ENCODE peak calls at places on chromosomes 3 and 15, in ten cellular contexts. W is bronchial epithelial cell, Z is A549, C is MM.1S, T is cardiac muscle cell, J is foreskin fibroblast, S is fibroblast of mammary gland, B is spleen, G is ovary, R is lower lobe of right lung. V is an unnamed sample.

GRCh38 chr3:52136513-52136912 is 17.7 kb downstream of the POC1A start:
- DNase-seq in W (no peak), Z (no peak), C (no peak), T (peak), J (no peak), S (peak), B (no peak), G (no peak), R (peak), V (peak)

GRCh38 chr15:96354731-96355560 is 24.4 kb downstream of the NR2F2 start:
- DNase-seq in W (peak), Z (peak), C (peak), T (peak), J (peak), S (peak), B (no peak), G (no peak), R (no peak), V (peak)

GRCh38 chr3:53030864-53031445 is 14.9 kb downstream of the SFMBT1 start:
- DNase-seq in W (peak), Z (no peak), C (no peak), T (no peak), J (no peak), S (no peak), B (no peak), G (no peak), R (no peak), V (no peak)

GRCh38 chr3:150080058-150080730 is 109.5 kb upstream of the PFN2 start:
- DNase-seq in W (no peak), Z (no peak), C (no peak), T (peak), J (no peak), S (no peak), B (no peak), G (no peak), R (no peak), V (no peak)

GRCh38 chr3:74129611-74130010 is 484.8 kb downstream of the CNTN3 start:
- DNase-seq in W (no peak), Z (no peak), C (no peak), T (no peak), J (no peak), S (no peak), B (no peak), G (no peak), R (no peak), V (no peak)

GRCh38 chr3:181906338-181906737 is 194.6 kb downstream of the SOX2 start:
- DNase-seq in W (no peak), Z (no peak), C (no peak), T (no peak), J (no peak), S (no peak), B (no peak), G (no peak), R (no peak), V (no peak)

GRCh38 chr3:52434491-52435115 is 10.3 kb downstream of the SEMA3G start:
- DNase-seq in W (no peak), Z (no peak), C (no peak), T (peak), J (no peak), S (no peak), B (peak), G (peak), R (no peak), V (no peak)

GRCh38 chr15:48721061-48721810 is 75.7 kb upstream of the FBN1 start:
- DNase-seq in W (no peak), Z (no peak), C (no peak), T (no peak), J (peak), S (peak), B (no peak), G (no peak), R (no peak), V (peak)

GRCh38 chr3:107833046-107833445 is 257.8 kb downstream of the CD47 start:
- DNase-seq in W (no peak), Z (no peak), C (no peak), T (peak), J (no peak), S (no peak), B (no peak), G (peak), R (no peak), V (no peak)

GRCh38 chr3:19394946-19395345 is 246.6 kb downstream of the KCNH8 start:
- DNase-seq in W (no peak), Z (peak), C (no peak), T (no peak), J (no peak), S (no peak), B (no peak), G (no peak), R (no peak), V (no peak)

GRCh38 chr3:130894130-130894872 is 417 bp downstream of the ATP2C1 start:
- DNase-seq in W (no peak), Z (peak), C (peak), T (peak), J (no peak), S (no peak), B (peak), G (peak), R (peak), V (peak)

GRCh38 chr3:178765472-178765871 is 229.2 kb downstream of the KCNMB2 start:
- DNase-seq in W (no peak), Z (no peak), C (no peak), T (no peak), J (no peak), S (no peak), B (no peak), G (no peak), R (no peak), V (no peak)

GRCh38 chr3:52245322-52246263 is at the start of gene PPM1M:
- DNase-seq in W (no peak), Z (peak), C (peak), T (peak), J (peak), S (peak), B (peak), G (peak), R (peak), V (peak)

GRCh38 chr15:89662893-89663673 is 7.8 kb upstream of the KIF7 start:
- DNase-seq in W (peak), Z (no peak), C (no peak), T (peak), J (peak), S (peak), B (peak), G (peak), R (peak), V (peak)

GRCh38 chr3:123326531-123326930 is 122.4 kb downstream of the ADCY5 start:
- DNase-seq in W (no peak), Z (no peak), C (no peak), T (no peak), J (no peak), S (no peak), B (peak), G (no peak), R (no peak), V (no peak)

GRCh38 chr15:51366911-51367310 is 25.5 kb downstream of the GLDN start:
- DNase-seq in W (peak), Z (peak), C (no peak), T (peak), J (peak), S (peak), B (no peak), G (no peak), R (no peak), V (peak)

GRCh38 chr3:188362405-188362831 is 208.5 kb downstream of the LPP start:
- DNase-seq in W (peak), Z (peak), C (no peak), T (peak), J (peak), S (peak), B (no peak), G (no peak), R (no peak), V (peak)

GRCh38 chr3:152292367-152292766 is 23.6 kb downstream of the MBNL1 start:
- DNase-seq in W (no peak), Z (no peak), C (no peak), T (no peak), J (no peak), S (no peak), B (no peak), G (no peak), R (no peak), V (no peak)

GRCh38 chr3:177429772-177430171 is 232.5 kb upstream of the TBL1XR1 start:
- DNase-seq in W (no peak), Z (no peak), C (no peak), T (no peak), J (no peak), S (no peak), B (no peak), G (no peak), R (no peak), V (no peak)

GRCh38 chr3:106326941-106327765 is 458.3 kb upstream of the CBLB start:
- DNase-seq in W (no peak), Z (no peak), C (no peak), T (peak), J (no peak), S (peak), B (no peak), G (no peak), R (no peak), V (peak)

GRCh38 chr15:56869573-56869972 is 48.9 kb upstream of the TCF12 start:
- DNase-seq in W (peak), Z (peak), C (peak), T (peak), J (no peak), S (peak), B (no peak), G (no peak), R (peak), V (no peak)

GRCh38 chr15:90376789-90377188 is 11.3 kb upstream of the IQGAP1 start:
- DNase-seq in W (no peak), Z (no peak), C (peak), T (no peak), J (no peak), S (no peak), B (no peak), G (no peak), R (no peak), V (no peak)

GRCh38 chr15:58484794-58485600 is 53.2 kb downstream of the LIPC start:
- DNase-seq in W (no peak), Z (no peak), C (no peak), T (no peak), J (no peak), S (no peak), B (no peak), G (no peak), R (peak), V (no peak)

GRCh38 chr3:11624161-11624560 is 19.6 kb downstream of the VGLL4 start:
- DNase-seq in W (peak), Z (no peak), C (no peak), T (no peak), J (no peak), S (peak), B (no peak), G (no peak), R (no peak), V (no peak)

GRCh38 chr3:117499189-117499870 is 789.8 kb downstream of the TUSC7 start:
- DNase-seq in W (no peak), Z (no peak), C (peak), T (no peak), J (no peak), S (no peak), B (no peak), G (no peak), R (no peak), V (no peak)

GRCh38 chr3:197784019-197784585 is 7.0 kb upstream of the LRCH3 start:
- DNase-seq in W (no peak), Z (no peak), C (no peak), T (no peak), J (no peak), S (no peak), B (no peak), G (no peak), R (no peak), V (no peak)

GRCh38 chr3:144831955-144832716 is 860.5 kb downstream of the DIPK2A start:
- DNase-seq in W (no peak), Z (no peak), C (no peak), T (peak), J (no peak), S (no peak), B (no peak), G (no peak), R (no peak), V (no peak)

GRCh38 chr15:29570931-29571727 is 251.1 kb downstream of the TJP1 start:
- DNase-seq in W (no peak), Z (peak), C (peak), T (peak), J (no peak), S (no peak), B (no peak), G (peak), R (no peak), V (no peak)

GRCh38 chr3:174132006-174132405 is 727.1 kb upstream of the NAALADL2 start:
- DNase-seq in W (no peak), Z (no peak), C (no peak), T (no peak), J (no peak), S (no peak), B (no peak), G (no peak), R (no peak), V (no peak)

GRCh38 chr15:73802336-73803105 is 49.4 kb upstream of the INSYN1 start:
- DNase-seq in W (no peak), Z (no peak), C (no peak), T (no peak), J (no peak), S (no peak), B (peak), G (no peak), R (no peak), V (no peak)

GRCh38 chr3:175826759-175827158 is 967.6 kb downstream of the NAALADL2 start:
- DNase-seq in W (no peak), Z (no peak), C (no peak), T (no peak), J (no peak), S (no peak), B (no peak), G (no peak), R (no peak), V (no peak)

GRCh38 chr3:158094917-158095301 is 11.3 kb downstream of the SHOX2 start:
- DNase-seq in W (no peak), Z (no peak), C (no peak), T (no peak), J (no peak), S (no peak), B (no peak), G (no peak), R (no peak), V (no peak)

GRCh38 chr3:158095302-158095997 is 10.8 kb downstream of the SHOX2 start:
- DNase-seq in W (no peak), Z (no peak), C (no peak), T (no peak), J (no peak), S (no peak), B (no peak), G (no peak), R (no peak), V (no peak)

GRCh38 chr3:158094235-158094916 is 11.8 kb downstream of the SHOX2 start:
- DNase-seq in W (no peak), Z (no peak), C (no peak), T (no peak), J (no peak), S (no peak), B (peak), G (no peak), R (no peak), V (no peak)

GRCh38 chr3:158093526-158093925 is 12.7 kb downstream of the SHOX2 start:
- DNase-seq in W (no peak), Z (no peak), C (no peak), T (no peak), J (no peak), S (no peak), B (no peak), G (no peak), R (no peak), V (no peak)

DNA sequence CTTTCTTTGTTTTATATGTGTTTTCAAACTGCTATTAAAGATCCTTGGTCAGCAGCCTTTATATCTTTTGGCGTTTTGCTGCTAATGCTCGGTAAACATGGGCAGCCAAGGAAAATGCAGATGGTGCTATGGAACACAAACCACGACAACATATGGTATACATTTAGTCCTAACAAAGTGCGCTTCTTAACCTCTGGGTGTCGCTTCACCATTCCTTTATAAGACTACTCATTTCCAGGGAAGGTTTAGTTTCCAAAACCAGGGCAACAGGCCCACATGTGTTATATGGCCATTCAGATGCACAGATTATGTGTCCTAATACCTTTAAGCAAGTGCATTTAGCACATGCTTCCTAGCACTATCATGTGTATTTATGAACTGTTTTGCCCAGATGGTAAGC is 14.7 kb downstream of the SHOX2 start:
- DNase-seq in W (peak), Z (peak), C (no peak), T (peak), J (peak), S (peak), B (no peak), G (no peak), R (no peak), V (peak)
- TF ChIP-seq CTCF in W (peak), Z (peak), C (no peak), T (peak), J (peak), S (peak), B (no peak), G (no peak), R (peak), V (peak)

DNA sequence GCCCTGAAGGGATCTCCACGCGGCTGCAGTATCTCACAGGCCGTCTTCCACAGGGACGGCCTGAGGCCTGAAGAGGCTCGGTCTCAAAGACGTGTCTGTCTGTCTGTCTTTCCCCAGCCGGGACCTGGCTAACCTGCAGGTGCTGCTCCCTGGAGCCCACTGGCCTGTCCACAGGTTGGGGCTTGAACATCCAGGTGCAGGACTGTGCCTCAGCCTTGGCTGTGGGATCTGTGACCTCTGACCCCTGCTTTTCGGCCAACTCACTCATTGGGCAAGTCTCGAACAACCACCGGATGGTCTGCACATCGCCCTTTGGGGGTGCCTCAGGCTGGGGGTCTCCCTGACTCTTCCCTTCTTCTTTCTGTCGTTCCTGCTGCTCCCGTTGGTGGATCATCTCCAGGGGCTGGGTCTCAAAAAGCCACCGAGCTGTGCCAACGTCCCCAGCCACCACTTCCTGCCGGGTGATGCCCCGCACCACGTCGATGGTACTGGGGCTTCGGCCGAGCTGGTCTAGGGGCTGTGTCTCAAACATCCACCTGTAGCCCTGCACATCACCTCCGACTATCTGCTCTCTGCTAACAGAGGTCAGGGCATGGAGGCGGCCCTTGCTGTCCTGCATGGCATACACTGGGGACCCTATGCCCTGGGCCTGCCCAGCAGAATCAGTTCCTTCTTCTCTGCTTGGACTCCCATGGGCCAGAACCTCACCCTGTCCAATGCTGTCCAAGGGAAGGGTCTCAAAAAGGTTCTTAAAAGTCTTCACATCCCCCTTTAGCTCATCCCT is 4.8 kb downstream of the XIRP1 start:
- DNase-seq in W (no peak), Z (no peak), C (no peak), T (no peak), J (no peak), S (no peak), B (no peak), G (no peak), R (peak), V (no peak)
- H3K4me3 ChIP-seq in W (no peak), Z (no peak), C (no peak), T (no peak), J (no peak), S (no peak), B (no peak), G (no peak), R (no peak), V (no peak)

GRCh38 chr15:64046347-64047153 is at the start of gene DAPK2:
- DNase-seq in W (peak), Z (peak), C (peak), T (peak), J (peak), S (peak), B (peak), G (peak), R (peak), V (peak)

GRCh38 chr15:64045106-64045435 is 1.2 kb downstream of the DAPK2 start:
- DNase-seq in W (no peak), Z (no peak), C (no peak), T (no peak), J (no peak), S (no peak), B (no peak), G (no peak), R (no peak), V (no peak)

GRCh38 chr15:64048766-64049165 is 2.5 kb upstream of the DAPK2 start:
- DNase-seq in W (no peak), Z (no peak), C (no peak), T (no peak), J (no peak), S (no peak), B (no peak), G (no peak), R (no peak), V (no peak)

GRCh38 chr15:64044315-64045105 is 1.8 kb downstream of the DAPK2 start:
- DNase-seq in W (no peak), Z (no peak), C (no peak), T (no peak), J (no peak), S (no peak), B (no peak), G (no peak), R (no peak), V (no peak)

GRCh38 chr15:64045774-64046346 is 425 bp downstream of the DAPK2 start:
- DNase-seq in W (no peak), Z (no peak), C (no peak), T (no peak), J (no peak), S (no peak), B (peak), G (peak), R (no peak), V (no peak)
- TF ChIP-seq CTCF in W (no peak), Z (no peak), C (no peak), T (no peak), J (no peak), S (no peak), B (no peak), G (no peak), R (no peak), V (no peak)

GRCh38 chr15:43235536-43235935 is 14.7 kb upstream of the EPB42 start:
- DNase-seq in W (no peak), Z (no peak), C (no peak), T (no peak), J (no peak), S (no peak), B (no peak), G (no peak), R (no peak), V (no peak)

GRCh38 chr15:43226436-43227305 is 5.9 kb upstream of the EPB42 start:
- DNase-seq in W (no peak), Z (no peak), C (no peak), T (no peak), J (no peak), S (no peak), B (no peak), G (no peak), R (no peak), V (no peak)

GRCh38 chr15:43232289-43232874 is 11.6 kb upstream of the EPB42 start:
- DNase-seq in W (no peak), Z (no peak), C (no peak), T (no peak), J (no peak), S (peak), B (no peak), G (no peak), R (no peak), V (no peak)

GRCh38 chr15:43229977-43230376 is 9.2 kb upstream of the EPB42 start:
- DNase-seq in W (no peak), Z (no peak), C (no peak), T (no peak), J (no peak), S (no peak), B (no peak), G (no peak), R (no peak), V (no peak)

GRCh38 chr15:43230640-43231115 is 9.9 kb upstream of the EPB42 start:
- DNase-seq in W (no peak), Z (peak), C (no peak), T (peak), J (peak), S (peak), B (no peak), G (no peak), R (no peak), V (no peak)
- H3K4me3 ChIP-seq in W (no peak), Z (no peak), C (no peak), T (no peak), J (no peak), S (no peak), B (no peak), G (no peak), R (no peak), V (no peak)

DNA sequence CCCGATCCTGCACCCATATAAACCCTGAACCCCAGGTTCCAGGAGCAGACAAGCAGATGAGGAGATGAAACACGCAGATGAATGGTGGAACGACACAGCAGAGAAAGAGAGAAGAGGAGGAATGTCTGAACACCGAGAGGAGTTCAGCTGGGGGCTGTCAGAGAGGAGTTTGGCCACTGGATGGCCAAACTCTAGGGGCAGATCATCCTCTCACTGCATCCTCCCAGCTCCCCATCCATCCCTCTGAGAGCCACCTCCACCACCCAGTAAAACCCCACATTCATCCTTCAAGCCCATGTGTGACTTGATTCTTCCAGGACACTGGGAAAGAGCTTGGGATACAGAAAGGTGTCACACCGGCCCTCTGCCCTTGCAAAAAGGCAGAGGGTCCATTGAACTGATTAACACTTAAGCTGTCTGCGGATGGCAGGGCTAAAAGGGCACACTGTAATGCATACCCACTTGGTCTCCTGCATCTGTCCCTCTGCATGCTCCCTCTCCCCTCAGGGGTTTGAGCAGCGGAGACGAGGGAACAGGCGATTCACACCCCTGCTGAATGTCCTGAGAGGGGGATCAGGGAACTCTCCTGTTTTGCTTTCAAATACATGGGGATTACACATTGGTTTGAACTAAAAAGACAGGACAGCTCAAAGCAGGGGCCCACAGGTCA is 53.8 kb downstream of the TMED3 start:
- DNase-seq in W (no peak), Z (no peak), C (no peak), T (no peak), J (no peak), S (no peak), B (no peak), G (no peak), R (no peak), V (no peak)
- TF ChIP-seq CTCF in W (no peak), Z (no peak), C (no peak), T (peak), J (no peak), S (no peak), B (no peak), G (no peak), R (no peak), V (no peak)

V was measured in astrocyte of the spinal cord.